ENCODE peak calls at places on chromosomes 6 and 20, in four cellular contexts. One of them, this sample, is unnamed.
A peak's percentile ranks its signal among the peaks of the same experiment; 100 is the strongest.

GRCh38 chr6:117440558-117441525 is 15.1 kb upstream of the ROS1 start:
- DNase-seq in activated T-helper 1 cell treated with anti-CD3 and anti-CD28 coated beads, Interleukin-2, amount 50 U/mL, for 16 hours: no peak
- DNase-seq in fibroblast of pulmonary artery: peak; percentile 72
- DNase-seq in heart left ventricle: no peak
- DNase-seq in this sample: no peak

GRCh38 chr6:165652766-165653165 is 10.3 kb downstream of the PDE10A start:
- DNase-seq in activated T-helper 1 cell treated with anti-CD3 and anti-CD28 coated beads, Interleukin-2, amount 50 U/mL, for 16 hours: no peak
- DNase-seq in heart left ventricle: no peak
- DNase-seq in fibroblast of pulmonary artery: no peak
- DNase-seq in this sample: no peak

GRCh38 chr6:166296035-166296883 is 11.9 kb downstream of the PRR18 start:
- DNase-seq in heart left ventricle: no peak
- DNase-seq in fibroblast of pulmonary artery: no peak
- DNase-seq in activated T-helper 1 cell treated with anti-CD3 and anti-CD28 coated beads, Interleukin-2, amount 50 U/mL, for 16 hours: no peak
- DNase-seq in this sample: no peak

GRCh38 chr20:62068997-62069396 is 3.3 kb upstream of the TAF4 start:
- DNase-seq in fibroblast of pulmonary artery: no peak
- DNase-seq in activated T-helper 1 cell treated with anti-CD3 and anti-CD28 coated beads, Interleukin-2, amount 50 U/mL, for 16 hours: no peak
- DNase-seq in heart left ventricle: no peak
- DNase-seq in this sample: no peak

GRCh38 chr6:167578371-167578901 is 248.3 kb upstream of the AFDN start:
- DNase-seq in activated T-helper 1 cell treated with anti-CD3 and anti-CD28 coated beads, Interleukin-2, amount 50 U/mL, for 16 hours: no peak
- DNase-seq in heart left ventricle: no peak
- DNase-seq in fibroblast of pulmonary artery: no peak
- DNase-seq in this sample: no peak

GRCh38 chr6:38567436-38567835 is 72.3 kb downstream of the BTBD9 start:
- DNase-seq in fibroblast of pulmonary artery: peak; percentile 90
- DNase-seq in heart left ventricle: peak; percentile 82
- DNase-seq in activated T-helper 1 cell treated with anti-CD3 and anti-CD28 coated beads, Interleukin-2, amount 50 U/mL, for 16 hours: no peak
- DNase-seq in this sample: no peak

GRCh38 chr20:37383229-37383989 is 37.5 kb downstream of the SRC start:
- DNase-seq in fibroblast of pulmonary artery: peak; percentile 39
- DNase-seq in heart left ventricle: no peak
- DNase-seq in activated T-helper 1 cell treated with anti-CD3 and anti-CD28 coated beads, Interleukin-2, amount 50 U/mL, for 16 hours: no peak
- DNase-seq in this sample: no peak

GRCh38 chr6:159061146-159061545 is 16.4 kb upstream of the TAGAP start:
- DNase-seq in heart left ventricle: no peak
- DNase-seq in fibroblast of pulmonary artery: no peak
- DNase-seq in activated T-helper 1 cell treated with anti-CD3 and anti-CD28 coated beads, Interleukin-2, amount 50 U/mL, for 16 hours: no peak
- DNase-seq in this sample: no peak

GRCh38 chr6:161100072-161100471 is 108.5 kb downstream of the MAP3K4 start:
- DNase-seq in activated T-helper 1 cell treated with anti-CD3 and anti-CD28 coated beads, Interleukin-2, amount 50 U/mL, for 16 hours: no peak
- DNase-seq in heart left ventricle: no peak
- DNase-seq in fibroblast of pulmonary artery: no peak
- DNase-seq in this sample: no peak

GRCh38 chr6:44262467-44263356 is 2.6 kb downstream of the NFKBIE start:
- DNase-seq in fibroblast of pulmonary artery: no peak
- DNase-seq in heart left ventricle: no peak
- DNase-seq in activated T-helper 1 cell treated with anti-CD3 and anti-CD28 coated beads, Interleukin-2, amount 50 U/mL, for 16 hours: no peak
- DNase-seq in this sample: no peak

GRCh38 chr6:138555294-138555988 is 56.1 kb upstream of the NHSL1 start:
- DNase-seq in fibroblast of pulmonary artery: no peak
- DNase-seq in heart left ventricle: no peak
- DNase-seq in activated T-helper 1 cell treated with anti-CD3 and anti-CD28 coated beads, Interleukin-2, amount 50 U/mL, for 16 hours: no peak
- DNase-seq in this sample: no peak

GRCh38 chr20:10984899-10985298 is 311.1 kb upstream of the JAG1 start:
- DNase-seq in heart left ventricle: no peak
- DNase-seq in fibroblast of pulmonary artery: no peak
- DNase-seq in activated T-helper 1 cell treated with anti-CD3 and anti-CD28 coated beads, Interleukin-2, amount 50 U/mL, for 16 hours: no peak
- DNase-seq in this sample: no peak

GRCh38 chr20:41031243-41031619 is 2.6 kb downstream of the TOP1 start:
- DNase-seq in fibroblast of pulmonary artery: no peak
- DNase-seq in heart left ventricle: no peak
- DNase-seq in activated T-helper 1 cell treated with anti-CD3 and anti-CD28 coated beads, Interleukin-2, amount 50 U/mL, for 16 hours: no peak
- DNase-seq in this sample: no peak

GRCh38 chr20:57660510-57661199 is 40.4 kb upstream of the ZBP1 start:
- DNase-seq in heart left ventricle: no peak
- DNase-seq in fibroblast of pulmonary artery: no peak
- DNase-seq in activated T-helper 1 cell treated with anti-CD3 and anti-CD28 coated beads, Interleukin-2, amount 50 U/mL, for 16 hours: no peak
- DNase-seq in this sample: no peak

This sample was measured in T-cell.